ENCODE peak calls at places on chromosomes 16 and 17, in seven cellular contexts. H, K, X, D, O, G and C are unnamed samples. For H3K4me1, the result is how much of the 10 kb centered on the place peaks cover.

GRCh38 chr16:48617104-48617503 is 7.1 kb upstream of the N4BP1 start:
- DNase-seq in D (no peak), H (no peak), G (no peak), X (no peak), O (no peak), K (no peak), C (no peak)

GRCh38 chr16:24993722-24994686 is 21.2 kb downstream of the ARHGAP17 start:
- DNase-seq in D (peak), X (peak), K (no peak), H (peak), O (no peak), G (peak), C (no peak)

GRCh38 chr16:88333645-88334516 is 48.9 kb upstream of the ZNF469 start:
- DNase-seq in O (no peak), X (no peak), D (no peak), H (no peak), G (no peak), K (no peak), C (no peak)

GRCh38 chr17:16215002-16215272 is 397 bp downstream of the NCOR1 start:
- DNase-seq in G (peak), X (peak), O (peak), K (peak), H (peak), D (peak), C (no peak)

GRCh38 chr16:85926370-85926769 is 27.4 kb downstream of the IRF8 start:
- DNase-seq in H (no peak), K (no peak), D (no peak), G (no peak), X (no peak), O (peak), C (no peak)

GRCh38 chr17:48612456-48612853 is 1.6 kb upstream of the HOXB7 start:
- DNase-seq in X (no peak), D (no peak), K (no peak), G (no peak), O (no peak), H (no peak), C (no peak)

GRCh38 chr17:2547176-2547575 is 35.5 kb upstream of the METTL16 start:
- DNase-seq in G (peak), O (no peak), K (no peak), H (no peak), D (no peak), X (peak), C (no peak)

GRCh38 chr16:22934786-22935185 is 120.8 kb downstream of the HS3ST2 start:
- DNase-seq in H (no peak), D (no peak), K (no peak), O (no peak), X (no peak), G (no peak), C (no peak)

GRCh38 chr17:3963214-3964201 is 729 bp downstream of the ATP2A3 start:
- DNase-seq in D (peak), H (peak), O (peak), K (no peak), X (no peak), G (no peak), C (peak)

GRCh38 chr16:74556375-74556922 is 50.5 kb downstream of the GLG1 start:
- DNase-seq in D (no peak), K (no peak), O (no peak), G (no peak), X (no peak), H (no peak), C (no peak)

GRCh38 chr16:67917140-67917851 is 14.4 kb downstream of the CTRL start:
- DNase-seq in D (no peak), G (peak), O (no peak), H (no peak), X (no peak), K (peak), C (no peak)

GRCh38 chr17:36016555-36016954 is 1.2 kb downstream of the CCL23 start:
- DNase-seq in X (no peak), O (no peak), G (no peak), K (no peak), H (no peak), D (no peak), C (no peak)

GRCh38 chr16:661184-661821 is 6.6 kb upstream of the RHOT2 start:
- DNase-seq in G (no peak), O (no peak), H (no peak), K (no peak), D (no peak), X (no peak), C (no peak)

GRCh38 chr17:27543958-27544349 is 87.0 kb upstream of the LGALS9 start:
- DNase-seq in K (no peak), H (no peak), O (no peak), D (no peak), X (no peak), G (no peak), C (no peak)

GRCh38 chr16:13885700-13886099 is 34.3 kb upstream of the ERCC4 start:
- DNase-seq in D (no peak), X (no peak), K (no peak), H (no peak), O (no peak), G (no peak), C (no peak)

GRCh38 chr17:79342376-79342775 is 267.8 kb downstream of the ENGASE start:
- DNase-seq in G (no peak), D (no peak), H (no peak), K (no peak), X (no peak), O (no peak), C (no peak)

GRCh38 chr17:8055851-8056231 is 17.0 kb downstream of the ALOX15B start:
- DNase-seq in H (no peak), X (no peak), O (no peak), K (no peak), D (no peak), G (no peak), C (no peak)

GRCh38 chr17:61331178-61331577 is 68.5 kb upstream of the TBX2 start:
- DNase-seq in D (no peak), O (no peak), X (no peak), G (no peak), H (peak), K (peak), C (no peak)

GRCh38 chr16:72856797-72857196 is 191.1 kb downstream of the ZFHX3 start:
- DNase-seq in H (no peak), G (no peak), X (peak), K (no peak), D (no peak), O (no peak), C (no peak)

GRCh38 chr16:50193594-50193993 is 40.5 kb downstream of the TENT4B start:
- DNase-seq in O (no peak), X (no peak), K (no peak), G (no peak), H (no peak), D (no peak), C (no peak)

GRCh38 chr16:84825896-84826557 is 6.2 kb downstream of the CRISPLD2 start:
- DNase-seq in D (no peak), X (no peak), O (no peak), G (no peak), K (no peak), H (no peak), C (no peak)

GRCh38 chr17:600576-601301 is 113.9 kb downstream of the VPS53 start:
- DNase-seq in O (no peak), D (peak), K (no peak), H (no peak), X (no peak), G (peak), C (no peak)

GRCh38 chr17:45019177-45019711 is 32.2 kb downstream of the DCAKD start:
- DNase-seq in G (peak), O (no peak), D (peak), K (peak), H (peak), X (peak), C (no peak)

GRCh38 chr17:31559647-31560501 is 168.4 kb downstream of the RAB11FIP4 start:
- DNase-seq in O (peak), X (no peak), G (no peak), H (peak), K (peak), D (no peak), C (no peak)

GRCh38 chr16:10879681-10880589 is 2.9 kb downstream of the CIITA start:
- DNase-seq in X (no peak), D (no peak), K (no peak), G (no peak), O (peak), H (no peak), C (no peak)
- TF ChIP-seq POLR2A in X (no peak), D (no peak), K (no peak), G (no peak), O (no peak), H (no peak), C (no peak)

GRCh38 chr17:75476274-75476673 is 19.8 kb downstream of the TMEM94 start:
- DNase-seq in H (no peak), D (no peak), K (no peak), X (no peak), O (no peak), G (peak), C (no peak)
- H3K27ac ChIP-seq in H (no peak), D (peak), K (peak), X (no peak), O (peak), G (no peak), C (peak)

DNA sequence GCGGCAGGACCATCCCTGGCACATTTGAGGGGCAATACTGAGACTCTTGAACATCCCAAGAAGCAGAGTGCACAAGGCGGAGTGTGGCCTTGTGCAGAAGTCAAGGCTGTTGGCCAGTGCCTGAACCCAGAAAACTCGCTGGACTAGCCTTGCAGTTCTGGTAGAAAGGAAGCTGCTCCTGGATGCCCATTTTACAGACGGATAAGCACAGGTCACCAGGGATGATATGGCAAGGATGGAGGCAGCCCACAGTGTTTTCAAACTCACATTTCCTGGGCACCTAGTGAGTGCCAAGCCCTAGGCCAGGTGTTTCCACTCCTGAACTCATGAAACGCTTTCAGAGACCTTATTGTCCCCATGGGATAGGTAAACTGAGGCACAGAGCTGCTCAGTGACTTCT is 1.7 kb upstream of the MAP2K3 start:
- DNase-seq in G (no peak), D (no peak), O (no peak), X (no peak), K (no peak), H (no peak), C (no peak)
- H3K4me1 ChIP-seq in G (under half), D (under half), O (under half), X (under half), K (under half), H (under half), C (under half)

DNA sequence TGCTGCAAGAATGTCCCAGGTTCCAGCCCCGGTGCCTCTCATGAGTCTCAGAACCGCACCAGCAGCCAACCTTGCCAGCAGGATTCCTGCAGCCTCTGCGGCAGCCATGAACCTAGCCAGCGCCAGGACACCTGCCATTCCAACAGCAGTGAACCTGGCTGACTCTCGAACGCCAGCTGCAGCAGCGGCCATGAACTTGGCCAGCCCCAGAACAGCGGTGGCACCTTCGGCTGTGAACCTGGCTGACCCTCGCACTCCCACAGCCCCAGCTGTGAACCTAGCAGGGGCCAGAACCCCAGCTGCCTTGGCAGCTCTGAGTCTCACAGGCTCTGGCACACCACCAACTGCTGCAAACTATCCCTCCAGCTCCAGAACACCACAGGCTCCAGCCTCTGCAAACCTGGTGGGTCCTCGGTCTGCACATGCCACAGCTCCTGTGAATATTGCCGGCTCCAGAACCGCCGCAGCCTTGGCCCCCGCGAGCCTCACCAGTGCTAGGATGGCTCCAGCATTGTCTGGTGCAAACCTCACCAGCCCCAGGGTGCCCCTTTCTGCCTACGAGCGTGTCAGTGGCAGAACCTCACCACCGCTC is 9.8 kb downstream of the ELOB start:
- DNase-seq in K (no peak), O (no peak), X (no peak), D (no peak), H (peak), G (no peak), C (no peak)
- TF ChIP-seq POLR2A in K (no peak), O (no peak), X (no peak), D (no peak), H (no peak), G (no peak), C (no peak)

GRCh38 chr16:69440236-69440635 is 15.8 kb downstream of the CYB5B start:
- DNase-seq in O (no peak), X (no peak), H (no peak), K (no peak), G (no peak), D (no peak), C (no peak)
- H3K27ac ChIP-seq in O (no peak), X (no peak), H (no peak), K (no peak), G (no peak), D (no peak), C (no peak)

GRCh38 chr17:74754832-74755231 is 6.4 kb downstream of the NHERF1 start:
- DNase-seq in X (no peak), O (no peak), D (no peak), G (no peak), H (no peak), K (no peak), C (no peak)
- H3K4me1 ChIP-seq in X (under half), O (half or more), D (under half), G (half or more), H (half or more), K (under half), C (half or more)

DNA sequence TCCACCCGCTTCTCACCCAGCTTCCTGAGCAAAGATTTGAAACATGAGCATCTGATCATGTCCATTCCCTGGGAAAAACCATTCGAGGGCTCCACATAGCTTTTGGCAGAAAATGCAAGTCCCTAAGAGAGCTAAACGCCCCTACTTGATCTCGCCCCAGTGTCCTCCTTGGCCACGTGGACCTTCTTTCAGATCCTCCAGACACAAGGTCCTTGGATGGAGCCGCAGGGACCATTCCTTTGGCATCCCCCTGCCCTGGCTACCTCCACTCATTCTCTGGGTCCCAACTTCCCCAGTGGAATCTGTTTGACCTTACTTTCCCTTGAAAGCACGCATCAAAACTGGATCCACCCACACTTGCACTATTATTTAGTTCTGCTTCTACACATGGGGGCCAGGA is 146.5 kb downstream of the SDK2 start:
- DNase-seq in G (no peak), X (no peak), K (no peak), D (no peak), H (no peak), O (no peak), C (no peak)
- TF ChIP-seq POLR2A in G (no peak), X (no peak), K (no peak), D (no peak), H (no peak), O (no peak), C (no peak)

GRCh38 chr16:57462209-57462977 is at the start of gene POLR2C:
- DNase-seq in X (peak), K (peak), O (peak), D (peak), H (peak), G (peak), C (peak)
- H3K27ac ChIP-seq in X (peak), K (peak), O (peak), D (peak), H (peak), G (no peak), C (peak)

GRCh38 chr17:76953926-76954325 is 85.7 kb downstream of the MGAT5B start:
- DNase-seq in G (no peak), X (no peak), O (peak), H (no peak), D (no peak), K (no peak), C (no peak)
- H3K4me1 ChIP-seq in G (under half), X (under half), O (under half), H (under half), D (under half), K (under half), C (under half)

GRCh38 chr17:82592289-82592683 is 56.0 kb downstream of the WDR45B start:
- DNase-seq in H (no peak), O (peak), D (peak), X (no peak), G (no peak), K (no peak), C (no peak)

GRCh38 chr17:82593590-82594087 is 54.6 kb downstream of the WDR45B start:
- DNase-seq in X (no peak), H (no peak), G (peak), K (peak), O (peak), D (peak), C (no peak)

GRCh38 chr17:82594571-82594970 is 53.7 kb downstream of the WDR45B start:
- DNase-seq in K (no peak), G (no peak), D (no peak), O (peak), X (no peak), H (no peak), C (no peak)

GRCh38 chr17:82590881-82591539 is 57.2 kb downstream of the WDR45B start:
- DNase-seq in X (no peak), K (peak), D (no peak), H (no peak), O (peak), G (no peak), C (no peak)

DNA sequence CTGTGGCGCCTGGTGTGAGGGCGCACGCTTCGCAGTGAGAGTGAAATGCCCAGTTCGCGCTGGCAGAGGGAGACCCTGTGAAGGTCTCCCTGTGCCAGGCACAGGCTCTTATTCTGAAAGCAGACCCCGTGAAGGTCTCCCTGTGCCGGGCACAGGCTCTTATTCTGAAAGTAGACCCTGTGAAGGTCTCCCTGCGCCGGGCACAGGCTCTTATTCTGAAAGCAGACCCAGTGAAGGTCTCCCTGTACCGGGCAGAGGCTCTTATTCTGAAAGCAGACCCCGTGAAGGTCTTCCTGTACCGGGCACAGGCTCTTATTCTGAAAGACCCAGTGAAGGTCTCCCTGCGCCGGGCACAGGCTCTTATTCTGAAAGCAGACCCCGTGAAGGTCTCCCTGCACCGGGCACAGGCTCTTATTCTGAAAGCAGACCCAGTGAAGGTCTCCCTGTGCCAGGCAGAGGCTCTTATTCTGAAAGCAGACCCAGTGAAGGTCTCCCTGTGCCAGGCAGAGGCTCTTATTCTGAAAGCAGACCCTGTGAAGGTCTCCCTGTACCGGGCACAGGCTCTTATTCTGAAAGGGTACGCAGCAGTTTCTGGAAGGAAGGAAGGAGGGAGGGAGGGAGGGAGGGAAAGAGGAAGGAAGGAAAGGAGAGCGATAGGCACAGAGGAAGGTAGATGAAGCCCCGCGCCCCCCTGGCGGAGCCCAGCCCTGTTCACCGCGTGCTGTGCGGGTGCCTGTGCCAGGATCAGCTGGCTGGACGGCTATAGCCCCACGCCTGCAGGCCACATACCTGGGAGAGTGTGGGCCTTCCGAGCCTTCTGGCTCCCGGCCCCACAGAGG is 55.3 kb downstream of the WDR45B start:
- DNase-seq in O (peak), D (peak), H (peak), G (peak), K (peak), X (peak), C (no peak)
- TF ChIP-seq POLR2A in O (no peak), D (peak), H (no peak), G (no peak), K (no peak), X (peak), C (no peak)